ENCODE peak calls at places on chromosome 5, in four cellular contexts. N is T-helper 9 cell, W is T-helper 1 cell, O is DMS53. Q is an unnamed sample.
A peak's percentile ranks its signal among the peaks of the same experiment; 100 is the strongest.

GRCh38 chr5:178372091-178372695 is 139.6 kb upstream of the PHYKPL start:
- DNase-seq in W (no peak), N (no peak), O (no peak), Q (no peak)

GRCh38 chr5:118196229-118196628 is 792.1 kb downstream of the DTWD2 start:
- DNase-seq in W (no peak), O (no peak), N (no peak), Q (no peak)

GRCh38 chr5:140561753-140562523 is 2.5 kb downstream of the APBB3 start:
- DNase-seq in N (no peak), O (no peak), W (no peak), Q (no peak)

GRCh38 chr5:81994679-81995078 is 22.9 kb downstream of the ATG10 start:
- DNase-seq in W (no peak), O (no peak), N (no peak), Q (no peak)

GRCh38 chr5:14513266-14513665 is 68.3 kb upstream of the OTULINL start:
- DNase-seq in O (no peak), W (no peak), N (no peak), Q (no peak)

GRCh38 chr5:157162919-157163510 is 3.0 kb downstream of the GARIN3 start:
- DNase-seq in N (no peak), O (no peak), W (no peak), Q (no peak)

GRCh38 chr5:61120534-61120933 is 41.7 kb downstream of the SMIM15 start:
- DNase-seq in N (no peak), W (no peak), O (no peak), Q (no peak)

GRCh38 chr5:94992325-94992724 is 292.6 kb downstream of the MCTP1 start:
- DNase-seq in O (no peak), W (no peak), N (no peak), Q (peak; percentile 10)

GRCh38 chr5:94423411-94423810 is 195.0 kb downstream of the KIAA0825 start:
- DNase-seq in O (peak; percentile 31), W (no peak), N (no peak), Q (no peak)

GRCh38 chr5:117999939-118000549 is 988.3 kb downstream of the DTWD2 start:
- DNase-seq in N (no peak), O (peak; percentile 42), W (no peak), Q (no peak)

GRCh38 chr5:34494111-34494755 is 161.9 kb upstream of the RAI14 start:
- DNase-seq in N (no peak), O (no peak), W (peak; percentile 5), Q (no peak)

GRCh38 chr5:80254767-80255424 is 952 bp downstream of the SERINC5 start:
- DNase-seq in O (no peak), W (peak; percentile 48), N (no peak), Q (peak; percentile 14)

GRCh38 chr5:180253036-180253824 is 38.7 kb downstream of the MAPK9 start:
- DNase-seq in W (no peak), N (no peak), O (no peak), Q (no peak)

GRCh38 chr5:76590027-76590426 is 33.2 kb downstream of the F2RL2 start:
- DNase-seq in W (peak; percentile 40), O (no peak), N (no peak), Q (no peak)

GRCh38 chr5:37787742-37788141 is 52.1 kb downstream of the GDNF start:
- DNase-seq in N (no peak), O (no peak), W (no peak), Q (peak; percentile 45)

GRCh38 chr5:89536020-89536419 is 653.0 kb upstream of the MEF2C start:
- DNase-seq in W (no peak), N (no peak), O (no peak), Q (no peak)

GRCh38 chr5:173057062-173057924 is 1.1 kb downstream of the CREBRF start:
- DNase-seq in N (peak; percentile 98), W (peak; percentile 98), O (peak; percentile 99), Q (peak; percentile 96)

GRCh38 chr5:157718529-157718928 is 12.7 kb upstream of the THG1L start:
- DNase-seq in O (peak; percentile 66), N (no peak), W (peak; percentile 66), Q (peak; percentile 71)

GRCh38 chr5:133322743-133323142 is 270.9 kb downstream of the HSPA4 start:
- DNase-seq in O (no peak), N (no peak), W (no peak), Q (no peak)